ENCODE peak calls at places on chromosomes 3 and 15, in ten cellular contexts. One of them, this sample, is unnamed.

GRCh38 chr3:8757551-8758518 is 11.6 kb downstream of the OXTR start:
- DNase-seq in activated B cell treated with CpG ODN at 0.5 μM for 24 hours: no peak
- DNase-seq in right lobe of liver: no peak
- DNase-seq in HFF-Myc: peak; percentile 72
- DNase-seq in AG09319: no peak
- DNase-seq in PC-3: peak; percentile 56
- DNase-seq in ovary: no peak
- DNase-seq in IMR-90: peak; percentile 48
- DNase-seq in A549: no peak
- DNase-seq in BJ: peak; percentile 87
- DNase-seq in this sample: peak; percentile 80

GRCh38 chr3:45644467-45645201 is 44.6 kb upstream of the SACM1L start:
- DNase-seq in activated B cell treated with CpG ODN at 0.5 μM for 24 hours: no peak
- DNase-seq in right lobe of liver: no peak
- DNase-seq in HFF-Myc: no peak
- DNase-seq in AG09319: no peak
- DNase-seq in PC-3: peak; percentile 91
- DNase-seq in ovary: no peak
- DNase-seq in IMR-90: peak; percentile 93
- DNase-seq in A549: peak; percentile 60
- DNase-seq in BJ: peak; percentile 54
- DNase-seq in this sample: peak; percentile 76

GRCh38 chr3:60282840-60283239 is 968.4 kb downstream of the FHIT start:
- DNase-seq in activated B cell treated with CpG ODN at 0.5 μM for 24 hours: no peak
- DNase-seq in right lobe of liver: no peak
- DNase-seq in HFF-Myc: no peak
- DNase-seq in AG09319: no peak
- DNase-seq in PC-3: no peak
- DNase-seq in ovary: no peak
- DNase-seq in IMR-90: no peak
- DNase-seq in A549: no peak
- DNase-seq in BJ: no peak
- DNase-seq in this sample: no peak

GRCh38 chr15:58761010-58761388 is 10.1 kb upstream of the MINDY2 start:
- DNase-seq in activated B cell treated with CpG ODN at 0.5 μM for 24 hours: no peak
- DNase-seq in right lobe of liver: no peak
- DNase-seq in HFF-Myc: no peak
- DNase-seq in AG09319: no peak
- DNase-seq in PC-3: no peak
- DNase-seq in ovary: no peak
- DNase-seq in IMR-90: no peak
- DNase-seq in A549: no peak
- DNase-seq in BJ: no peak
- DNase-seq in this sample: no peak

GRCh38 chr3:13451301-13451673 is 28.8 kb upstream of the HDAC11 start:
- DNase-seq in activated B cell treated with CpG ODN at 0.5 μM for 24 hours: peak; percentile 22
- DNase-seq in right lobe of liver: no peak
- DNase-seq in HFF-Myc: no peak
- DNase-seq in AG09319: no peak
- DNase-seq in PC-3: peak; percentile 61
- DNase-seq in ovary: no peak
- DNase-seq in IMR-90: peak; percentile 7
- DNase-seq in A549: no peak
- DNase-seq in BJ: no peak
- DNase-seq in this sample: no peak

GRCh38 chr15:63517614-63518013 is 13.2 kb downstream of the USP3 start:
- DNase-seq in activated B cell treated with CpG ODN at 0.5 μM for 24 hours: no peak
- DNase-seq in right lobe of liver: no peak
- DNase-seq in HFF-Myc: no peak
- DNase-seq in AG09319: no peak
- DNase-seq in PC-3: peak; percentile 30
- DNase-seq in ovary: no peak
- DNase-seq in IMR-90: no peak
- DNase-seq in A549: no peak
- DNase-seq in BJ: no peak
- DNase-seq in this sample: peak; percentile 38

GRCh38 chr3:186882125-186882524 is 39.6 kb downstream of the ADIPOQ start:
- DNase-seq in activated B cell treated with CpG ODN at 0.5 μM for 24 hours: no peak
- DNase-seq in right lobe of liver: no peak
- DNase-seq in HFF-Myc: peak; percentile 10
- DNase-seq in AG09319: no peak
- DNase-seq in PC-3: no peak
- DNase-seq in ovary: no peak
- DNase-seq in IMR-90: no peak
- DNase-seq in A549: no peak
- DNase-seq in BJ: no peak
- DNase-seq in this sample: no peak

GRCh38 chr3:101193957-101194356 is 126.4 kb downstream of the IMPG2 start:
- DNase-seq in activated B cell treated with CpG ODN at 0.5 μM for 24 hours: no peak
- DNase-seq in right lobe of liver: no peak
- DNase-seq in HFF-Myc: no peak
- DNase-seq in AG09319: no peak
- DNase-seq in PC-3: peak; percentile 92
- DNase-seq in ovary: no peak
- DNase-seq in IMR-90: peak; percentile 33
- DNase-seq in A549: no peak
- DNase-seq in BJ: no peak
- DNase-seq in this sample: peak; percentile 40

GRCh38 chr15:87858651-87859050 is 397.9 kb downstream of the NTRK3 start:
- DNase-seq in activated B cell treated with CpG ODN at 0.5 μM for 24 hours: no peak
- DNase-seq in right lobe of liver: no peak
- DNase-seq in HFF-Myc: no peak
- DNase-seq in AG09319: no peak
- DNase-seq in PC-3: no peak
- DNase-seq in ovary: no peak
- DNase-seq in IMR-90: no peak
- DNase-seq in A549: no peak
- DNase-seq in BJ: no peak
- DNase-seq in this sample: no peak

GRCh38 chr3:174937488-174937887 is 78.4 kb downstream of the NAALADL2 start:
- DNase-seq in activated B cell treated with CpG ODN at 0.5 μM for 24 hours: no peak
- DNase-seq in right lobe of liver: no peak
- DNase-seq in HFF-Myc: no peak
- DNase-seq in AG09319: peak; percentile 38
- DNase-seq in PC-3: peak; percentile 85
- DNase-seq in ovary: no peak
- DNase-seq in IMR-90: peak; percentile 85
- DNase-seq in A549: no peak
- DNase-seq in BJ: peak; percentile 70
- DNase-seq in this sample: no peak

GRCh38 chr15:99568548-99569352 is 3.0 kb downstream of the MEF2A start:
- DNase-seq in activated B cell treated with CpG ODN at 0.5 μM for 24 hours: no peak
- DNase-seq in right lobe of liver: no peak
- DNase-seq in HFF-Myc: no peak
- DNase-seq in AG09319: no peak
- DNase-seq in PC-3: no peak
- DNase-seq in ovary: no peak
- DNase-seq in IMR-90: peak; percentile 57
- DNase-seq in A549: no peak
- DNase-seq in BJ: no peak
- DNase-seq in this sample: no peak

GRCh38 chr3:151037746-151038145 is 47.7 kb upstream of the MED12L start:
- DNase-seq in activated B cell treated with CpG ODN at 0.5 μM for 24 hours: no peak
- DNase-seq in right lobe of liver: peak; percentile 24
- DNase-seq in HFF-Myc: peak; percentile 83
- DNase-seq in AG09319: peak; percentile 66
- DNase-seq in PC-3: peak; percentile 75
- DNase-seq in ovary: peak; percentile 26
- DNase-seq in IMR-90: peak; percentile 97
- DNase-seq in A549: peak; percentile 13
- DNase-seq in BJ: peak; percentile 76
- DNase-seq in this sample: peak; percentile 70

GRCh38 chr15:101088788-101089578 is 162.9 kb downstream of the CHSY1 start:
- DNase-seq in activated B cell treated with CpG ODN at 0.5 μM for 24 hours: peak; percentile 86
- DNase-seq in right lobe of liver: peak; percentile 76
- DNase-seq in HFF-Myc: no peak
- DNase-seq in AG09319: no peak
- DNase-seq in PC-3: peak; percentile 74
- DNase-seq in ovary: peak; percentile 75
- DNase-seq in IMR-90: no peak
- DNase-seq in A549: peak; percentile 82
- DNase-seq in BJ: no peak
- DNase-seq in this sample: peak; percentile 61

GRCh38 chr3:147415337-147415736 is 6.2 kb downstream of the ZIC1 start:
- DNase-seq in activated B cell treated with CpG ODN at 0.5 μM for 24 hours: no peak
- DNase-seq in right lobe of liver: no peak
- DNase-seq in HFF-Myc: no peak
- DNase-seq in AG09319: no peak
- DNase-seq in PC-3: no peak
- DNase-seq in ovary: no peak
- DNase-seq in IMR-90: no peak
- DNase-seq in A549: no peak
- DNase-seq in BJ: no peak
- DNase-seq in this sample: no peak

GRCh38 chr3:147413712-147414325 is 4.7 kb downstream of the ZIC1 start:
- DNase-seq in activated B cell treated with CpG ODN at 0.5 μM for 24 hours: no peak
- DNase-seq in right lobe of liver: no peak
- DNase-seq in HFF-Myc: no peak
- DNase-seq in AG09319: no peak
- DNase-seq in PC-3: no peak
- DNase-seq in ovary: no peak
- DNase-seq in IMR-90: no peak
- DNase-seq in A549: no peak
- DNase-seq in BJ: no peak
- DNase-seq in this sample: no peak

GRCh38 chr3:147414369-147415135 is 5.4 kb downstream of the ZIC1 start:
- DNase-seq in activated B cell treated with CpG ODN at 0.5 μM for 24 hours: no peak
- DNase-seq in right lobe of liver: no peak
- DNase-seq in HFF-Myc: no peak
- DNase-seq in AG09319: no peak
- DNase-seq in PC-3: no peak
- DNase-seq in ovary: no peak
- DNase-seq in IMR-90: no peak
- DNase-seq in A549: no peak
- DNase-seq in BJ: no peak
- DNase-seq in this sample: no peak

GRCh38 chr3:147417896-147418295 is 8.7 kb downstream of the ZIC1 start:
- DNase-seq in activated B cell treated with CpG ODN at 0.5 μM for 24 hours: no peak
- DNase-seq in right lobe of liver: no peak
- DNase-seq in HFF-Myc: no peak
- DNase-seq in AG09319: no peak
- DNase-seq in PC-3: no peak
- DNase-seq in ovary: no peak
- DNase-seq in IMR-90: no peak
- DNase-seq in A549: no peak
- DNase-seq in BJ: no peak
- DNase-seq in this sample: no peak

DNA sequence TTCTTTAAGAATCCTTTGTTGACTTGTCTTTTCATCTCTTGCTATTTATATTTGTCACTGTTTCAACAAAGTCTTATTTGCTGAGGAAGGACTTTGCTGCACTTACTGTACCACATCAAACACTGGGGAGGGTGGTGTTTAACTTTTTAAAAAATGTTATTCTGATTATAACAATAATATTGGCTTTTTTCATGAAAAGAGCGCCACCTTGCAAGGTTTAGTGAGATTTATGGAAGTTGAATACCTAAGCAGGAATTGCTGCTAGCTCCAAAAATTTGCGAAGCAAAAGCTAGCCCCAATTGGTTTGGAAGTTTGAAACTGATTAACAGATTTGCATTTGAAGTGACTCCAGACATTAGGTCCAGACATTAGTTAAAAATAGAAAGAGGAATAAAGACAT is 6.7 kb downstream of the ZIC1 start:
- DNase-seq in activated B cell treated with CpG ODN at 0.5 μM for 24 hours: no peak
- DNase-seq in right lobe of liver: no peak
- DNase-seq in HFF-Myc: no peak
- DNase-seq in AG09319: no peak
- DNase-seq in PC-3: peak; percentile 27
- DNase-seq in ovary: no peak
- DNase-seq in IMR-90: no peak
- DNase-seq in A549: no peak
- DNase-seq in BJ: no peak
- DNase-seq in this sample: no peak
- TF ChIP-seq CTCF in activated B cell treated with CpG ODN at 0.5 μM for 24 hours: no peak
- TF ChIP-seq CTCF in right lobe of liver: peak; percentile 10
- TF ChIP-seq CTCF in HFF-Myc: no peak
- TF ChIP-seq CTCF in AG09319: no peak
- TF ChIP-seq CTCF in PC-3: peak; percentile 59
- TF ChIP-seq CTCF in ovary: no peak
- TF ChIP-seq CTCF in IMR-90: no peak
- TF ChIP-seq CTCF in A549: peak; percentile 19
- TF ChIP-seq CTCF in BJ: peak; percentile 28
- TF ChIP-seq CTCF in this sample: no peak

GRCh38 chr3:42600958-42601675 is 631 bp downstream of the NKTR start:
- DNase-seq in activated B cell treated with CpG ODN at 0.5 μM for 24 hours: no peak
- DNase-seq in right lobe of liver: no peak
- DNase-seq in HFF-Myc: peak; percentile 16
- DNase-seq in AG09319: no peak
- DNase-seq in PC-3: peak; percentile 51
- DNase-seq in ovary: no peak
- DNase-seq in IMR-90: peak; percentile 65
- DNase-seq in A549: peak; percentile 16
- DNase-seq in BJ: peak; percentile 25
- DNase-seq in this sample: peak; percentile 73
- TF ChIP-seq CTCF in activated B cell treated with CpG ODN at 0.5 μM for 24 hours: no peak
- TF ChIP-seq CTCF in right lobe of liver: no peak
- TF ChIP-seq CTCF in HFF-Myc: no peak
- TF ChIP-seq CTCF in AG09319: no peak
- TF ChIP-seq CTCF in PC-3: no peak
- TF ChIP-seq CTCF in ovary: peak; percentile 27
- TF ChIP-seq CTCF in IMR-90: no peak
- TF ChIP-seq CTCF in A549: no peak
- TF ChIP-seq CTCF in BJ: peak; percentile 26
- TF ChIP-seq CTCF in this sample: no peak

GRCh38 chr3:144244662-144245061 is 273.0 kb downstream of the DIPK2A start:
- DNase-seq in activated B cell treated with CpG ODN at 0.5 μM for 24 hours: no peak
- DNase-seq in right lobe of liver: no peak
- DNase-seq in HFF-Myc: no peak
- DNase-seq in AG09319: no peak
- DNase-seq in PC-3: no peak
- DNase-seq in ovary: no peak
- DNase-seq in IMR-90: no peak
- DNase-seq in A549: no peak
- DNase-seq in BJ: no peak
- DNase-seq in this sample: peak; percentile 3
- TF ChIP-seq CTCF in activated B cell treated with CpG ODN at 0.5 μM for 24 hours: no peak
- TF ChIP-seq CTCF in right lobe of liver: no peak
- TF ChIP-seq CTCF in HFF-Myc: no peak
- TF ChIP-seq CTCF in AG09319: no peak
- TF ChIP-seq CTCF in PC-3: no peak
- TF ChIP-seq CTCF in ovary: no peak
- TF ChIP-seq CTCF in IMR-90: no peak
- TF ChIP-seq CTCF in A549: no peak
- TF ChIP-seq CTCF in BJ: no peak
- TF ChIP-seq CTCF in this sample: no peak

GRCh38 chr15:51603002-51603401 is 19.6 kb downstream of the DMXL2 start:
- DNase-seq in activated B cell treated with CpG ODN at 0.5 μM for 24 hours: no peak
- DNase-seq in right lobe of liver: no peak
- DNase-seq in HFF-Myc: no peak
- DNase-seq in AG09319: no peak
- DNase-seq in PC-3: no peak
- DNase-seq in ovary: no peak
- DNase-seq in IMR-90: no peak
- DNase-seq in A549: no peak
- DNase-seq in BJ: no peak
- DNase-seq in this sample: no peak
- TF ChIP-seq CTCF in activated B cell treated with CpG ODN at 0.5 μM for 24 hours: no peak
- TF ChIP-seq CTCF in right lobe of liver: no peak
- TF ChIP-seq CTCF in HFF-Myc: no peak
- TF ChIP-seq CTCF in AG09319: no peak
- TF ChIP-seq CTCF in PC-3: no peak
- TF ChIP-seq CTCF in ovary: no peak
- TF ChIP-seq CTCF in IMR-90: no peak
- TF ChIP-seq CTCF in A549: no peak
- TF ChIP-seq CTCF in BJ: no peak
- TF ChIP-seq CTCF in this sample: no peak

GRCh38 chr3:146817705-146818104 is 212.6 kb upstream of the PLSCR5 start:
- DNase-seq in activated B cell treated with CpG ODN at 0.5 μM for 24 hours: no peak
- DNase-seq in right lobe of liver: no peak
- DNase-seq in HFF-Myc: no peak
- DNase-seq in AG09319: peak; percentile 24
- DNase-seq in PC-3: peak; percentile 63
- DNase-seq in ovary: no peak
- DNase-seq in IMR-90: peak; percentile 16
- DNase-seq in A549: no peak
- DNase-seq in BJ: no peak
- DNase-seq in this sample: peak; percentile 15
- TF ChIP-seq CTCF in activated B cell treated with CpG ODN at 0.5 μM for 24 hours: no peak
- TF ChIP-seq CTCF in right lobe of liver: no peak
- TF ChIP-seq CTCF in HFF-Myc: peak; percentile 37
- TF ChIP-seq CTCF in AG09319: peak; percentile 58
- TF ChIP-seq CTCF in PC-3: peak; percentile 71
- TF ChIP-seq CTCF in ovary: no peak
- TF ChIP-seq CTCF in IMR-90: peak; percentile 42
- TF ChIP-seq CTCF in A549: peak; percentile 34
- TF ChIP-seq CTCF in BJ: peak; percentile 35
- TF ChIP-seq CTCF in this sample: peak; percentile 31